ENCODE peak calls at places on chromosome 12, in four cellular contexts. H, V, F and U are unnamed samples.

GRCh38 chr12:129304532-129304931 is 451.3 kb downstream of the GLT1D1 start:
- DNase-seq in F (no peak), V (no peak), H (no peak), U (no peak)

GRCh38 chr12:104372048-104372720 is 68.6 kb downstream of the EID3 start:
- DNase-seq in F (no peak), V (no peak), H (no peak), U (no peak)

GRCh38 chr12:47066278-47067048 is 13.0 kb upstream of the PCED1B start:
- DNase-seq in V (no peak), F (no peak), H (no peak), U (no peak)

GRCh38 chr12:4909734-4910501 is at the start of gene KCNA1:
- DNase-seq in V (no peak), F (peak), H (no peak), U (no peak)

GRCh38 chr12:57390174-57390573 is 40.7 kb downstream of the R3HDM2 start:
- DNase-seq in H (no peak), V (no peak), F (no peak), U (no peak)

GRCh38 chr12:91883811-91884210 is 261.8 kb downstream of the BTG1 start:
- DNase-seq in V (no peak), H (no peak), F (no peak), U (no peak)

GRCh38 chr12:94768398-94769039 is 118.2 kb upstream of the TMCC3 start:
- DNase-seq in H (no peak), F (no peak), V (no peak), U (peak)

GRCh38 chr12:42296503-42297109 is 29.3 kb downstream of the ZCRB1 start:
- DNase-seq in F (no peak), H (no peak), V (peak), U (no peak)

GRCh38 chr12:42428850-42429249 is 102.9 kb downstream of the PPHLN1 start:
- DNase-seq in F (no peak), H (no peak), V (no peak), U (no peak)

GRCh38 chr12:25051583-25052190 is 102.8 kb upstream of the BCAT1 start:
- DNase-seq in F (no peak), H (no peak), V (no peak), U (peak)

GRCh38 chr12:82966160-82966559 is 279.5 kb downstream of the TMTC2 start:
- DNase-seq in H (no peak), V (no peak), F (no peak), U (no peak)

GRCh38 chr12:62808166-62808879 is 126.6 kb downstream of the PPM1H start:
- DNase-seq in V (no peak), F (no peak), H (no peak), U (no peak)

GRCh38 chr12:62816624-62817023 is 118.3 kb downstream of the PPM1H start:
- DNase-seq in F (no peak), H (no peak), V (no peak), U (no peak)

GRCh38 chr12:62814243-62814642 is 120.7 kb downstream of the PPM1H start:
- DNase-seq in H (no peak), F (no peak), V (no peak), U (no peak)

GRCh38 chr12:62817556-62818271 is 117.2 kb downstream of the PPM1H start:
- DNase-seq in H (no peak), F (no peak), V (peak), U (no peak)

GRCh38 chr12:62813031-62813829 is 121.7 kb downstream of the PPM1H start:
- DNase-seq in H (peak), F (peak), V (peak), U (no peak)
- TF ChIP-seq NRF1 in H (no peak), F (no peak), V (no peak), U (no peak)

DNA sequence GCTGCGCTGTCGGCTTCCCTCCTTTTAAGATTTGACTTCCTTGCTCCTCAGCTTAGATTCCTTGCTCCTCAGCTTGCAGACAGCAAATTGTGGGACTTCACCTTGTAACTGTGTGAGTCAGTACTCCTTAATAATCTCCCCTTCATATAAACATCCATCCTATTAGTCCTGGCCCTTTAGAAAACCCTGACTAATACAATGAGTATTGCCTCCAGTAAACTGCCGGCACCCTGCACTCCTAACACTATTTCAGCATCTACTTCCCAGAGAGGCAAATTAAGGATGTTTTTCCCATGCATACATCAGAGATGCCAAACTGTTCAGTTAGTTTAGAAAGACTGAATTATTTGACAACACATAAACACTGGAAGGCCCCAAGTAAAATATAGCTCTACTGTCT is 611.3 kb upstream of the TMEM132C start:
- DNase-seq in V (no peak), H (no peak), F (no peak), U (no peak)
- TF ChIP-seq RAD21 in V (no peak), H (no peak), F (no peak), U (no peak)

GRCh38 chr12:124754949-124755800 is 108.5 kb downstream of the SCARB1 start:
- DNase-seq in F (peak), V (no peak), H (peak), U (no peak)
- TF ChIP-seq CTCF in F (no peak), V (no peak), H (no peak), U (no peak)

GRCh38 chr12:2669560-2669959 is 125.2 kb upstream of the FKBP4 start:
- DNase-seq in V (no peak), H (no peak), F (no peak), U (no peak)
- TF ChIP-seq NRF1 in V (no peak), H (no peak), F (no peak), U (no peak)

GRCh38 chr12:31238764-31239387 is 87.1 kb downstream of the SINHCAF start:
- DNase-seq in V (peak), H (no peak), F (peak), U (peak)
- TF ChIP-seq RAD21 in V (peak), H (peak), F (peak), U (peak)

GRCh38 chr12:131985145-131985875 is 35.6 kb downstream of the EP400 start:
- DNase-seq in F (no peak), H (no peak), V (no peak), U (no peak)
- TF ChIP-seq CTCF in F (no peak), H (no peak), V (no peak), U (no peak)

GRCh38 chr12:18262514-18262913 is 1.2 kb downstream of the PIK3C2G start:
- DNase-seq in F (no peak), V (no peak), H (no peak), U (no peak)
- TF ChIP-seq NRF1 in F (no peak), V (no peak), H (no peak), U (no peak)

GRCh38 chr12:22518067-22518719 is 26.1 kb downstream of the C2CD5 start:
- DNase-seq in F (no peak), H (no peak), V (no peak), U (no peak)
- TF ChIP-seq RAD21 in F (no peak), H (no peak), V (no peak), U (no peak)

GRCh38 chr12:45729233-45730115 is at the start of gene ARID2:
- DNase-seq in F (peak), V (peak), H (no peak), U (no peak)
- TF ChIP-seq CTCF in F (no peak), V (no peak), H (no peak), U (no peak)

GRCh38 chr12:132287391-132288238 is 41.8 kb downstream of the GALNT9 start:
- DNase-seq in F (no peak), H (no peak), V (no peak), U (no peak)

GRCh38 chr12:132284618-132285310 is 44.6 kb downstream of the GALNT9 start:
- DNase-seq in H (no peak), F (no peak), V (no peak), U (no peak)

GRCh38 chr12:132285311-132285741 is 44.1 kb downstream of the GALNT9 start:
- DNase-seq in H (no peak), F (no peak), V (no peak), U (no peak)

GRCh38 chr12:132286912-132287311 is 42.5 kb downstream of the GALNT9 start:
- DNase-seq in V (no peak), H (no peak), F (no peak), U (no peak)

GRCh38 chr12:132285991-132286681 is 43.3 kb downstream of the GALNT9 start:
- DNase-seq in F (peak), V (no peak), H (no peak), U (no peak)
- TF ChIP-seq NRF1 in F (no peak), V (no peak), H (no peak), U (no peak)